ENCODE peak calls at places on chromosomes 1 and 21, in four cellular contexts. S is NCI-H1092, J is tibial artery, K is H1. O is an unnamed sample.

GRCh38 chr1:22039594-22040347 is 12.7 kb upstream of the CDC42 start:
- DNase-seq in S (peak), J (no peak), K (no peak), O (peak)

GRCh38 chr1:44240802-44241671 is 27.8 kb downstream of the DMAP1 start:
- DNase-seq in S (no peak), J (no peak), K (no peak), O (no peak)

GRCh38 chr21:31557421-31557955 is 102.0 kb upstream of the SOD1 start:
- DNase-seq in S (peak), J (no peak), K (no peak), O (no peak)

GRCh38 chr21:31335957-31336738 is 7.9 kb downstream of the TIAM1 start:
- DNase-seq in S (no peak), J (no peak), K (no peak), O (no peak)

GRCh38 chr21:44013380-44014088 is 1.4 kb downstream of the TRAPPC10 start:
- DNase-seq in S (no peak), J (no peak), K (no peak), O (no peak)

GRCh38 chr21:45611296-45611695 is 32.2 kb upstream of the PCBP3 start:
- DNase-seq in S (no peak), J (peak), K (no peak), O (no peak)

GRCh38 chr1:92408825-92409224 is 77.9 kb downstream of the GFI1 start:
- DNase-seq in S (no peak), J (no peak), K (no peak), O (no peak)

GRCh38 chr1:116538527-116538926 is 32.3 kb downstream of the CD58 start:
- DNase-seq in S (no peak), J (no peak), K (no peak), O (no peak)

GRCh38 chr1:206903687-206904086 is 6.4 kb downstream of the IL24 start:
- DNase-seq in S (no peak), J (no peak), K (no peak), O (no peak)

GRCh38 chr1:67348586-67349252 is 41.0 kb downstream of the IL12RB2 start:
- DNase-seq in S (no peak), J (no peak), K (no peak), O (no peak)

GRCh38 chr1:182520746-182521145 is 68.3 kb downstream of the RNASEL start:
- DNase-seq in S (no peak), J (no peak), K (no peak), O (no peak)

GRCh38 chr21:17730782-17731181 is 88.4 kb downstream of the C21orf91 start:
- DNase-seq in S (no peak), J (no peak), K (no peak), O (no peak)

GRCh38 chr1:115669002-115669673 is 27.4 kb downstream of the VANGL1 start:
- DNase-seq in S (no peak), J (no peak), K (no peak), O (no peak)

GRCh38 chr1:38991638-38992449 is 768 bp downstream of the AKIRIN1 start:
- DNase-seq in S (no peak), J (peak), K (no peak), O (peak)

GRCh38 chr1:24541711-24542346 is 14.1 kb upstream of the NCMAP start:
- DNase-seq in S (peak), J (no peak), K (no peak), O (no peak)

GRCh38 chr1:73593379-73593778 is 604.6 kb downstream of the LRRIQ3 start:
- DNase-seq in S (no peak), J (no peak), K (peak), O (no peak)

GRCh38 chr1:17016317-17016661 is 4.6 kb upstream of the ATP13A2 start:
- DNase-seq in S (no peak), J (no peak), K (no peak), O (no peak)

GRCh38 chr1:42873670-42874069 is 27.3 kb downstream of the ZNF691 start:
- DNase-seq in S (no peak), J (no peak), K (no peak), O (no peak)

GRCh38 chr1:38029725-38030511 is 16.7 kb downstream of the POU3F1 start:
- DNase-seq in S (no peak), J (no peak), K (no peak), O (peak)

GRCh38 chr1:211928993-211929637 is 98.6 kb upstream of the LPGAT1 start:
- DNase-seq in S (no peak), J (no peak), K (no peak), O (peak)

GRCh38 chr1:180527270-180527669 is 24.9 kb upstream of the ACBD6 start:
- DNase-seq in S (no peak), J (no peak), K (no peak), O (no peak)

GRCh38 chr1:3735027-3735682 is 17.1 kb upstream of the CCDC27 start:
- DNase-seq in S (no peak), J (no peak), K (no peak), O (no peak)

GRCh38 chr1:200411406-200412257 is 1.8 kb upstream of the ZNF281 start:
- DNase-seq in S (no peak), J (no peak), K (peak), O (no peak)

GRCh38 chr1:61447339-61448016 is 277.5 kb downstream of the TM2D1 start:
- DNase-seq in S (no peak), J (no peak), K (no peak), O (no peak)

GRCh38 chr1:175873290-175873689 is 129.9 kb upstream of the TNR start:
- DNase-seq in S (no peak), J (no peak), K (no peak), O (no peak)

GRCh38 chr1:23793018-23793781 is 2.3 kb downstream of the LYPLA2 start:
- DNase-seq in S (no peak), J (no peak), K (no peak), O (peak)

GRCh38 chr1:224623743-224624333 is 7.7 kb downstream of the CNIH3 start:
- DNase-seq in S (no peak), J (no peak), K (no peak), O (no peak)